ENCODE peak calls at places on chromosome 7, in four cellular contexts. S, H, J and F are unnamed samples.
A peak's percentile ranks its signal among the peaks of the same experiment; 100 is the strongest.

GRCh38 chr7:96591900-96592676 is 117.6 kb downstream of the SEM1 start:
- DNase-seq in S (no peak), H (no peak), J (no peak), F (no peak)

GRCh38 chr7:102036958-102037357 is 219.5 kb downstream of the CUX1 start:
- DNase-seq in S (no peak), H (no peak), J (no peak), F (no peak)

GRCh38 chr7:50369408-50370026 is 65.0 kb downstream of the IKZF1 start:
- DNase-seq in S (no peak), H (no peak), J (no peak), F (no peak)

GRCh38 chr7:138000081-138000701 is 1.7 kb downstream of the CREB3L2 start:
- DNase-seq in S (peak; percentile 38), H (peak; percentile 47), J (peak; percentile 78), F (no peak)

GRCh38 chr7:31114593-31115343 is 62.7 kb downstream of the ADCYAP1R1 start:
- DNase-seq in S (peak; percentile 9), H (no peak), J (no peak), F (no peak)

GRCh38 chr7:94957041-94957440 is 49.6 kb downstream of the PPP1R9A start:
- DNase-seq in S (no peak), H (no peak), J (no peak), F (no peak)

GRCh38 chr7:90250601-90251303 is 5.8 kb downstream of the CFAP69 start:
- DNase-seq in S (no peak), H (no peak), J (no peak), F (no peak)

GRCh38 chr7:34042406-34042805 is 137.1 kb downstream of the BMPER start:
- DNase-seq in S (no peak), H (no peak), J (no peak), F (no peak)

GRCh38 chr7:11604505-11604904 is 227.5 kb downstream of the THSD7A start:
- DNase-seq in S (no peak), H (no peak), J (no peak), F (no peak)

GRCh38 chr7:158432369-158433270 is 155.0 kb downstream of the PTPRN2 start:
- DNase-seq in S (no peak), H (no peak), J (no peak), F (peak; percentile 71)

GRCh38 chr7:2025188-2025587 is 207.6 kb downstream of the MAD1L1 start:
- DNase-seq in S (no peak), H (no peak), J (no peak), F (no peak)

GRCh38 chr7:44463169-44463808 is 27.2 kb downstream of the NUDCD3 start:
- DNase-seq in S (no peak), H (no peak), J (no peak), F (no peak)

GRCh38 chr7:50665403-50666123 is 100.4 kb upstream of the DDC start:
- DNase-seq in S (no peak), H (peak; percentile 62), J (no peak), F (no peak)

GRCh38 chr7:129779602-129780256 is 168.2 kb downstream of the NRF1 start:
- DNase-seq in S (no peak), H (no peak), J (no peak), F (peak; percentile 58)

GRCh38 chr7:80749270-80749669 is 110.8 kb downstream of the CD36 start:
- DNase-seq in S (no peak), H (no peak), J (no peak), F (no peak)

GRCh38 chr7:84231157-84231556 is 36.6 kb upstream of the SEMA3A start:
- DNase-seq in S (no peak), H (no peak), J (no peak), F (no peak)

GRCh38 chr7:157515342-157516041 is 178.7 kb downstream of the DNAJB6 start:
- DNase-seq in S (no peak), H (no peak), J (no peak), F (no peak)

GRCh38 chr7:112708236-112708635 is 82.0 kb downstream of the TMEM168 start:
- DNase-seq in S (no peak), H (no peak), J (no peak), F (no peak)

GRCh38 chr7:1811850-1812692 is 142.0 kb downstream of the ELFN1 start:
- DNase-seq in S (no peak), H (no peak), J (no peak), F (no peak)

DNA sequence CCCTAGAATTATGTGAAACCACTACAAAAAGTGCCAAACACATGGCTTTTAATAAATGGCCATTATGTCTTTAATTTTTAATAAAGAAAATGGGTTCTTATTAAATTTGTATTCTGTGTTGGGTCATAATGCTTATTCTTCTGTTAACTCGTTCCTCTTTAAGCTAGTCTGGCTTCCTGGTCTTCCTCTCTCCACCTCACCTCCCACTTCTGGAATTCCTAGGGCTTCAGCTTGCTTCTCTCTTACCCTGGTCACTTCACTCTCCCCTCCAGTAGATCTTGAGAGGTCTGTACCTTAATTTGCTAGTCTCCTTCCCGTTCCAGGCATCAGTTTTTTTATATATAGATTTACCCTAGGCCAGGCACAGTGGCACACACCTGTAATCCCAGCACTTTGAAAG is 111.2 kb downstream of the RALA start:
- DNase-seq in S (no peak), H (no peak), J (no peak), F (no peak)
- H3K4me3 ChIP-seq in S (no peak overlapping the region), H (peak overlapping the region; percentile 79), J (peak overlapping the region; percentile 64), F (no peak overlapping the region)

DNA sequence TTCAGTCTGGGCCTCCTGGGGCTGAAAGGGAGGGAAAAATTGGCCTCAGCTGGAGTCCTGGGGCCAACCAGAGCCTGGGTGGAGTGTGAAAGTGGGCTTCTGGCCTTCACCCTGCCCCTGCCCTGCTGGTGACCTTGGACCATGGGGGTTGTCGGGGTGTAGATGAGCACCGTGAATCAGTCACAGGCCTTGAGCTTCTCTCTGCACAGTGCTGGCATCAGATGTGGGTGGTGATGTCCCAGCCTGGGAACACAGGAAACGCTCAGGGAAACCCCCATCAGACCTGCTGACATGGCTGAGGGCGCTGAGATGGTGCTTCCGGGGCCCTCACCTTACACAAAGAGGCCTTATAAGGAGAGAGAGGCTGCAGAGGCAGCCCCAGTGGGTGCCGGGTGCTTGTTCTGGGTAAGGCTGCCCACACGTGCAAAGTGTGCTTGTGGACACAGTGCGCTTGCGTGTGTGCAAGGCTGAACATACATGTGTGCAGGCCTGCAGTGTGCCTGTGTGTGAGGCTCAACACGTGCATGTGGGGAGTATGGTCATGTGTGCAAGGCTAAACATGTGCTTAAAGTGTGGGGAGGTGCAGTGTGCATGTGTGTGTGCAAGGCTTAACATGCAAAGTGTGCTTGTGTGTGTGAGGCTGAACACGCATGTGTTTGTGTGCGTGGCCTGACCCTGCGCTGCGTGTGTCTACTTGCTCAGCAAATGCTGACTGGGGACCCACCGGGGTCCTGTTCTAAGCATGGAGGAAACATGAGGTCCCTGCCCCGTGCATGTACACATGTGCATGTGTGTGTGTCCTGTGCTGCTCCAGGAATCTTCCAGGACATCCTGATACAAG is 6.5 kb downstream of the ARPC1B start:
- DNase-seq in S (no peak), H (no peak), J (no peak), F (no peak)
- H3K27ac ChIP-seq in S (peak overlapping the region; percentile 12), H (no peak overlapping the region), J (peak overlapping the region; percentile 85), F (peak overlapping the region; percentile 82)

DNA sequence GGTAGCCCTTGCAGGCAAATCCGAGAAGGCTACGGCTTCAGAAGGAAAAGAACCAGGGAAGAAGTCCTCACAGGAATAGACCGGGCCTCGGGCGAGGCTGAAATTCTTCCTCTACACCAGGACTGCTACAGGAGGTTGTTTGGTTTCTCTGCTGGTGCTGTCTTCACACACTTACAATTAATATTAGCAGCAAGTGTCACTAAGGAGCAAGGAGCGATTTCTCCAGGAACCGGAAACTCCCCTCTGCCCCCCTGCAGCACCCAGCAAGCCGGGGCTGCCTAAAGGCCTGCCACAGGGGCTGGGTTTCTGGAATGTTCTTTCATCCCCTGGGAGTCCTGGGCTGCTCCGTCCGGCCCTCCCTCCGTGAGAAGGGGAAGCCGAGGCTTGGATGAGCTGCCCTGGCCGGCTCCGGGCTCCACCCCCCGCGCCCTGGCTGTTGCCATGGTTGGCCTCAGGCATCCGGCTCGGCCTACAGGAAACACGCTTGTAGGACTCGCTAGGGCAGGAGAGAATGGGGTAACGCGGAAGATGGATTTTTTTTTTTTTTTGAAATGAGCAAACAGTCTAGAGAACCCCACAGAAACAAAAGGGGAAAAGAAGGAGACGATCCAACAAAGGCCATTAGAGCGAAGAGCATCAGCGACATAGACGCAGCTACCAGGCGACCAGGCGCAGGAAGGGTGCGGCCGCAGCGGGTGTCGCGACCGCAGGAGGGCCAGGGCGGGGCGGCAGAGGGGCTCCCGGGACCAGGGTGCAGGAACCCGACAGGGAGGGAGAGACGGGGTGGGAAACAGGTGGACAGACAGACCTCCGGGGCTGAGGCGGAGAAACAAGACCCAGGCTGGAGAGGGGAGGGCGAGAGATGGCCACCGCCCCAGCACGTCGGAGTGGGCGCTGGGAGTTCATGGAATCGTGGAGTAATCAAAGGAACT is 33.0 kb downstream of the EN2 start:
- DNase-seq in S (peak; percentile 36), H (peak; percentile 64), J (peak; percentile 54), F (peak; percentile 64)
- H3K4me3 ChIP-seq in S (peak overlapping the region; percentile 19), H (peak overlapping the region; percentile 52), J (peak overlapping the region; percentile 49), F (peak overlapping the region; percentile 29)

DNA sequence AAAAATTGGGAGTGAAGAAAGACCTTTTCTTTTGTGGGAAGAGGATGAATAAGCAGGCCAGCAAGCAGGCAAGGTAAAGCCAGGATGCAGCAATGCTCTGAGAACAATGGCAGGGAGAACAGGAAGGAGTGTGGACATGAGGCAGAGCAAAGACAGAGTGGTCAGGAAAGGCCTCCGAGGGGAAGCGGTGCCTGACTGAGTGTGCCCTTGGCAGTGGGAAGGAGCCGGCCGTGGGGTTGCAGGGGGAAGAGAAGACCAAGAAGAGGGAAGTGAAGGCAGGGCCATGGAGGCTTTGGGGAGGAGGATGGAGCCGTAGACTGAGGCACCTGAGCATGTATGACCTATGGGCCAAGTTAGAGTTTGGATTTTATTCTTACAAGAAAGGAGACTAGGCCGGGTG is 21.9 kb upstream of the ZNF212 start:
- DNase-seq in S (no peak), H (no peak), J (no peak), F (no peak)
- H3K27ac ChIP-seq in S (no peak overlapping the region), H (no peak overlapping the region), J (no peak overlapping the region), F (no peak overlapping the region)

DNA sequence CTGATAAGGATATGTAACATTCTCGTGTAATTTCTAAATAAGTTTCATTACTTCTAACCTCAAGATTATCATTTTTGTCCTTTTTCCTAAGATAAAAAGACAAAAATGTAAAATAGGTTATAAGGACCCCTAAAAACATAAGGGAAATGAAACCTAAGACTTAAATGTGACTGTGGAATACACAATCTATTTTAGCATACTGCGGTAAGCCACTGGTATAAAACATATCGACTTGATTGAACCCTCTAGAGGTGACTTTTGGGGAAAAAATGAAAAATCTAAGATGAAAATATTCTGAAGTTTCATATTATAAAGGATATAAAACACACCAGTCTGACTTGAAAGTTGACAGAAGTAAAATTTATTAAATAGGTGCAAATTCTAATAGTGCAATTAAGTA is 1.9 kb downstream of the NAMPT start:
- DNase-seq in S (no peak), H (no peak), J (no peak), F (no peak)
- H3K4me3 ChIP-seq in S (peak overlapping the region; percentile 60), H (peak overlapping the region; percentile 80), J (peak overlapping the region; percentile 80), F (peak overlapping the region; percentile 81)

GRCh38 chr7:4693749-4694148 is 11.7 kb downstream of the FOXK1 start:
- DNase-seq in S (no peak), H (no peak), J (no peak), F (no peak)
- H3K27ac ChIP-seq in S (no peak overlapping the region), H (peak overlapping the region; percentile 91), J (no peak overlapping the region), F (no peak overlapping the region)

DNA sequence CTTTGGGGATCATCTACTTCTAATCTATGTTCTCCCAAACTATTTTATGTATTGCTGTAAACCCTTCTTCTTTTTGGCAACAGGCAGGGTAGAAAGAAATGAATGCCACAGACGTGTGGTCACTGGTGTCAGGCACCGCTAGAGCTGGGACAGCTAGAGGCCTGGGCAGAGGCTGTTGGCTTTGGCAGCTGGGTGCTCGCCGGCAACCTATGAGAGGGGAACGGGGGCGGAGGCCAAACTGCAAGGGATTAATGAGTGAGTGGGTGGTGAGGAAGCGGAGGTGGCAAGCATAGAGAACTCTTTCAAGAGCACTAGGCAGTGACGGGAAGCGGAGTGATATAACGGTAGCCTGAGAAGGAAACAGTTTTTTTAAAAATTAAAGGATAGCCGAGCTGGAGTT is 78.5 kb downstream of the CREB5 start:
- DNase-seq in S (no peak), H (no peak), J (no peak), F (no peak)
- H3K4me3 ChIP-seq in S (no peak overlapping the region), H (no peak overlapping the region), J (no peak overlapping the region), F (no peak overlapping the region)

GRCh38 chr7:15648461-15648961 is 38.0 kb downstream of the MEOX2 start:
- DNase-seq in S (no peak), H (no peak), J (no peak), F (no peak)
- H3K27ac ChIP-seq in S (no peak overlapping the region), H (no peak overlapping the region), J (no peak overlapping the region), F (no peak overlapping the region)